ENCODE peak calls at places on chromosomes 13 and 19, in five cellular contexts. One of them, this sample, is unnamed.

GRCh38 chr13:45607931-45608330 is 7.6 kb downstream of the ERICH6B start:
- DNase-seq in NCI-H2029: no peak
- DNase-seq in GF-D8: no peak
- DNase-seq in stimulated activated CD8-positive, alpha-beta memory T cell treated with anti-CD3 and anti-CD28 coated beads, Interleukin-7, amount 100 ng/mL, for 1 hour: no peak
- DNase-seq in GM04504: no peak
- DNase-seq in this sample: no peak

GRCh38 chr19:45406165-45406956 is at the start of gene POLR1G:
- DNase-seq in NCI-H2029: peak
- DNase-seq in GF-D8: peak
- DNase-seq in stimulated activated CD8-positive, alpha-beta memory T cell treated with anti-CD3 and anti-CD28 coated beads, Interleukin-7, amount 100 ng/mL, for 1 hour: peak
- DNase-seq in GM04504: peak
- DNase-seq in this sample: peak

GRCh38 chr13:99218545-99218944 is 17.9 kb downstream of the UBAC2 start:
- DNase-seq in NCI-H2029: no peak
- DNase-seq in GF-D8: no peak
- DNase-seq in stimulated activated CD8-positive, alpha-beta memory T cell treated with anti-CD3 and anti-CD28 coated beads, Interleukin-7, amount 100 ng/mL, for 1 hour: no peak
- DNase-seq in GM04504: no peak
- DNase-seq in this sample: no peak

GRCh38 chr13:111006508-111007031 is 91.7 kb upstream of the ANKRD10 start:
- DNase-seq in NCI-H2029: no peak
- DNase-seq in GF-D8: no peak
- DNase-seq in stimulated activated CD8-positive, alpha-beta memory T cell treated with anti-CD3 and anti-CD28 coated beads, Interleukin-7, amount 100 ng/mL, for 1 hour: no peak
- DNase-seq in GM04504: peak
- DNase-seq in this sample: no peak

GRCh38 chr19:54551950-54552912 is 21.4 kb upstream of the LILRA2 start:
- DNase-seq in NCI-H2029: no peak
- DNase-seq in GF-D8: peak
- DNase-seq in stimulated activated CD8-positive, alpha-beta memory T cell treated with anti-CD3 and anti-CD28 coated beads, Interleukin-7, amount 100 ng/mL, for 1 hour: no peak
- DNase-seq in GM04504: no peak
- DNase-seq in this sample: no peak

GRCh38 chr19:18951721-18952281 is 10.8 kb upstream of the HOMER3 start:
- DNase-seq in NCI-H2029: no peak
- DNase-seq in GF-D8: no peak
- DNase-seq in stimulated activated CD8-positive, alpha-beta memory T cell treated with anti-CD3 and anti-CD28 coated beads, Interleukin-7, amount 100 ng/mL, for 1 hour: no peak
- DNase-seq in GM04504: no peak
- DNase-seq in this sample: no peak

GRCh38 chr13:30276178-30276577 is 31.2 kb downstream of the KATNAL1 start:
- DNase-seq in NCI-H2029: no peak
- DNase-seq in GF-D8: no peak
- DNase-seq in stimulated activated CD8-positive, alpha-beta memory T cell treated with anti-CD3 and anti-CD28 coated beads, Interleukin-7, amount 100 ng/mL, for 1 hour: no peak
- DNase-seq in GM04504: no peak
- DNase-seq in this sample: no peak

GRCh38 chr19:48568345-48568886 is 16.4 kb downstream of the SULT2B1 start:
- DNase-seq in NCI-H2029: peak
- DNase-seq in GF-D8: no peak
- DNase-seq in stimulated activated CD8-positive, alpha-beta memory T cell treated with anti-CD3 and anti-CD28 coated beads, Interleukin-7, amount 100 ng/mL, for 1 hour: no peak
- DNase-seq in GM04504: peak
- DNase-seq in this sample: peak

GRCh38 chr19:20858218-20858617 is 64.8 kb upstream of the ZNF85 start:
- DNase-seq in NCI-H2029: no peak
- DNase-seq in GF-D8: no peak
- DNase-seq in stimulated activated CD8-positive, alpha-beta memory T cell treated with anti-CD3 and anti-CD28 coated beads, Interleukin-7, amount 100 ng/mL, for 1 hour: no peak
- DNase-seq in GM04504: no peak
- DNase-seq in this sample: no peak

GRCh38 chr19:39045506-39045905 is 13.2 kb upstream of the FBXO27 start:
- DNase-seq in NCI-H2029: no peak
- DNase-seq in GF-D8: no peak
- DNase-seq in stimulated activated CD8-positive, alpha-beta memory T cell treated with anti-CD3 and anti-CD28 coated beads, Interleukin-7, amount 100 ng/mL, for 1 hour: no peak
- DNase-seq in GM04504: no peak
- DNase-seq in this sample: no peak

GRCh38 chr19:19276851-19277250 is 3.8 kb upstream of the TM6SF2 start:
- DNase-seq in NCI-H2029: no peak
- DNase-seq in GF-D8: no peak
- DNase-seq in stimulated activated CD8-positive, alpha-beta memory T cell treated with anti-CD3 and anti-CD28 coated beads, Interleukin-7, amount 100 ng/mL, for 1 hour: no peak
- DNase-seq in GM04504: no peak
- DNase-seq in this sample: no peak

GRCh38 chr13:113653264-113654174 is 4.5 kb downstream of the ATP4B start:
- DNase-seq in NCI-H2029: no peak
- DNase-seq in GF-D8: no peak
- DNase-seq in stimulated activated CD8-positive, alpha-beta memory T cell treated with anti-CD3 and anti-CD28 coated beads, Interleukin-7, amount 100 ng/mL, for 1 hour: no peak
- DNase-seq in GM04504: no peak
- DNase-seq in this sample: no peak

GRCh38 chr13:58960909-58961308 is 1202.8 kb downstream of the DIAPH3 start:
- DNase-seq in NCI-H2029: no peak
- DNase-seq in GF-D8: no peak
- DNase-seq in stimulated activated CD8-positive, alpha-beta memory T cell treated with anti-CD3 and anti-CD28 coated beads, Interleukin-7, amount 100 ng/mL, for 1 hour: no peak
- DNase-seq in GM04504: no peak
- DNase-seq in this sample: peak

GRCh38 chr13:39321578-39321977 is 281.4 kb downstream of the LHFPL6 start:
- DNase-seq in NCI-H2029: no peak
- DNase-seq in GF-D8: no peak
- DNase-seq in stimulated activated CD8-positive, alpha-beta memory T cell treated with anti-CD3 and anti-CD28 coated beads, Interleukin-7, amount 100 ng/mL, for 1 hour: no peak
- DNase-seq in GM04504: no peak
- DNase-seq in this sample: no peak

GRCh38 chr13:47216176-47216822 is 319.4 kb upstream of the HTR2A start:
- DNase-seq in NCI-H2029: no peak
- DNase-seq in GF-D8: no peak
- DNase-seq in stimulated activated CD8-positive, alpha-beta memory T cell treated with anti-CD3 and anti-CD28 coated beads, Interleukin-7, amount 100 ng/mL, for 1 hour: no peak
- DNase-seq in GM04504: no peak
- DNase-seq in this sample: no peak

GRCh38 chr13:87661471-87661870 is 9.7 kb upstream of the SLITRK5 start:
- DNase-seq in NCI-H2029: no peak
- DNase-seq in GF-D8: no peak
- DNase-seq in stimulated activated CD8-positive, alpha-beta memory T cell treated with anti-CD3 and anti-CD28 coated beads, Interleukin-7, amount 100 ng/mL, for 1 hour: no peak
- DNase-seq in GM04504: no peak
- DNase-seq in this sample: no peak

GRCh38 chr13:42990147-42990990 is 1.7 kb downstream of the EPSTI1 start:
- DNase-seq in NCI-H2029: no peak
- DNase-seq in GF-D8: no peak
- DNase-seq in stimulated activated CD8-positive, alpha-beta memory T cell treated with anti-CD3 and anti-CD28 coated beads, Interleukin-7, amount 100 ng/mL, for 1 hour: no peak
- DNase-seq in GM04504: no peak
- DNase-seq in this sample: no peak

GRCh38 chr19:9043524-9043923 is 33.3 kb upstream of the MUC16 start:
- DNase-seq in NCI-H2029: no peak
- DNase-seq in GF-D8: no peak
- DNase-seq in stimulated activated CD8-positive, alpha-beta memory T cell treated with anti-CD3 and anti-CD28 coated beads, Interleukin-7, amount 100 ng/mL, for 1 hour: no peak
- DNase-seq in GM04504: no peak
- DNase-seq in this sample: no peak

GRCh38 chr19:6733338-6734095 is 3.9 kb downstream of the GPR108 start:
- DNase-seq in NCI-H2029: no peak
- DNase-seq in GF-D8: no peak
- DNase-seq in stimulated activated CD8-positive, alpha-beta memory T cell treated with anti-CD3 and anti-CD28 coated beads, Interleukin-7, amount 100 ng/mL, for 1 hour: no peak
- DNase-seq in GM04504: no peak
- DNase-seq in this sample: no peak

GRCh38 chr19:48994035-48994386 is 324 bp downstream of the RUVBL2 start:
- DNase-seq in NCI-H2029: no peak
- DNase-seq in GF-D8: no peak
- DNase-seq in stimulated activated CD8-positive, alpha-beta memory T cell treated with anti-CD3 and anti-CD28 coated beads, Interleukin-7, amount 100 ng/mL, for 1 hour: no peak
- DNase-seq in GM04504: no peak
- DNase-seq in this sample: peak

GRCh38 chr19:29623726-29624488 is 17.8 kb downstream of the POP4 start:
- DNase-seq in NCI-H2029: no peak
- DNase-seq in GF-D8: no peak
- DNase-seq in stimulated activated CD8-positive, alpha-beta memory T cell treated with anti-CD3 and anti-CD28 coated beads, Interleukin-7, amount 100 ng/mL, for 1 hour: no peak
- DNase-seq in GM04504: no peak
- DNase-seq in this sample: no peak

This sample was measured in Kasumi-1.